ENCODE peak calls at places on chromosomes 13 and 19, in five cellular contexts. One of them, this sample, is unnamed.

GRCh38 chr19:47020132-47020805 is 632 bp downstream of the NPAS1 start:
- DNase-seq in cardiac fibroblast: no peak
- DNase-seq in body of pancreas: no peak
- DNase-seq in fibroblast of lung: no peak
- DNase-seq in breast epithelium: no peak
- DNase-seq in this sample: peak

GRCh38 chr19:38145627-38146026 is 78.4 kb downstream of the DPF1 start:
- DNase-seq in cardiac fibroblast: peak
- DNase-seq in body of pancreas: no peak
- DNase-seq in fibroblast of lung: no peak
- DNase-seq in breast epithelium: no peak
- DNase-seq in this sample: no peak

GRCh38 chr19:41801682-41802317 is 5.4 kb downstream of the CEACAM3 start:
- DNase-seq in cardiac fibroblast: no peak
- DNase-seq in body of pancreas: no peak
- DNase-seq in fibroblast of lung: no peak
- DNase-seq in breast epithelium: no peak
- DNase-seq in this sample: no peak

GRCh38 chr19:9863759-9864158 is 28.6 kb downstream of the PIN1 start:
- DNase-seq in cardiac fibroblast: no peak
- DNase-seq in body of pancreas: no peak
- DNase-seq in fibroblast of lung: no peak
- DNase-seq in breast epithelium: no peak
- DNase-seq in this sample: no peak

GRCh38 chr13:45119469-45119989 is 781 bp upstream of the GTF2F2 start:
- DNase-seq in cardiac fibroblast: peak
- DNase-seq in body of pancreas: no peak
- DNase-seq in fibroblast of lung: peak
- DNase-seq in breast epithelium: no peak
- DNase-seq in this sample: no peak

GRCh38 chr13:91389186-91389585 is 9.2 kb upstream of the GPC5 start:
- DNase-seq in cardiac fibroblast: no peak
- DNase-seq in body of pancreas: no peak
- DNase-seq in fibroblast of lung: peak
- DNase-seq in breast epithelium: no peak
- DNase-seq in this sample: no peak

GRCh38 chr13:51154029-51154555 is 43.0 kb upstream of the C13orf42 start:
- DNase-seq in cardiac fibroblast: peak
- DNase-seq in body of pancreas: no peak
- DNase-seq in fibroblast of lung: peak
- DNase-seq in breast epithelium: no peak
- DNase-seq in this sample: no peak

GRCh38 chr19:5150902-5151741 is 182.2 kb downstream of the KDM4B start:
- DNase-seq in cardiac fibroblast: no peak
- DNase-seq in body of pancreas: peak
- DNase-seq in fibroblast of lung: no peak
- DNase-seq in breast epithelium: no peak
- DNase-seq in this sample: peak

GRCh38 chr19:5553892-5554291 is 13.9 kb downstream of the TINCR start:
- DNase-seq in cardiac fibroblast: no peak
- DNase-seq in body of pancreas: no peak
- DNase-seq in fibroblast of lung: no peak
- DNase-seq in breast epithelium: no peak
- DNase-seq in this sample: no peak

GRCh38 chr13:106603568-106603967 is 35.6 kb upstream of the ARGLU1 start:
- DNase-seq in cardiac fibroblast: no peak
- DNase-seq in body of pancreas: no peak
- DNase-seq in fibroblast of lung: no peak
- DNase-seq in breast epithelium: no peak
- DNase-seq in this sample: no peak

GRCh38 chr13:97238432-97238831 is 16.3 kb downstream of the MBNL2 start:
- DNase-seq in cardiac fibroblast: no peak
- DNase-seq in body of pancreas: no peak
- DNase-seq in fibroblast of lung: no peak
- DNase-seq in breast epithelium: no peak
- DNase-seq in this sample: no peak

GRCh38 chr19:41967056-41967783 is 8.1 kb upstream of the RABAC1 start:
- DNase-seq in cardiac fibroblast: no peak
- DNase-seq in body of pancreas: no peak
- DNase-seq in fibroblast of lung: no peak
- DNase-seq in breast epithelium: no peak
- DNase-seq in this sample: no peak

GRCh38 chr19:11168568-11168967 is 13.0 kb upstream of the SPC24 start:
- DNase-seq in cardiac fibroblast: peak
- DNase-seq in body of pancreas: no peak
- DNase-seq in fibroblast of lung: peak
- DNase-seq in breast epithelium: no peak
- DNase-seq in this sample: no peak

GRCh38 chr13:98451676-98452105 is 125.2 kb downstream of the STK24 start:
- DNase-seq in cardiac fibroblast: peak
- DNase-seq in body of pancreas: peak
- DNase-seq in fibroblast of lung: peak
- DNase-seq in breast epithelium: no peak
- DNase-seq in this sample: no peak

GRCh38 chr19:46115396-46116109 is 8.9 kb downstream of the IGFL3 start:
- DNase-seq in cardiac fibroblast: peak
- DNase-seq in body of pancreas: peak
- DNase-seq in fibroblast of lung: peak
- DNase-seq in breast epithelium: peak
- DNase-seq in this sample: no peak

GRCh38 chr13:45615501-45616101 is at the start of gene ERICH6B:
- DNase-seq in cardiac fibroblast: peak
- DNase-seq in body of pancreas: no peak
- DNase-seq in fibroblast of lung: peak
- DNase-seq in breast epithelium: no peak
- DNase-seq in this sample: no peak

GRCh38 chr19:3977242-3978143 is 6.6 kb upstream of the DAPK3 start:
- DNase-seq in cardiac fibroblast: no peak
- DNase-seq in body of pancreas: peak
- DNase-seq in fibroblast of lung: no peak
- DNase-seq in breast epithelium: peak
- DNase-seq in this sample: no peak

GRCh38 chr13:99320693-99321481 is 13.7 kb upstream of the GPR183 start:
- DNase-seq in cardiac fibroblast: peak
- DNase-seq in body of pancreas: no peak
- DNase-seq in fibroblast of lung: peak
- DNase-seq in breast epithelium: no peak
- DNase-seq in this sample: no peak

GRCh38 chr13:88068975-88069374 is 397.8 kb downstream of the SLITRK5 start:
- DNase-seq in cardiac fibroblast: no peak
- DNase-seq in body of pancreas: no peak
- DNase-seq in fibroblast of lung: no peak
- DNase-seq in breast epithelium: no peak
- DNase-seq in this sample: no peak

GRCh38 chr19:31152906-31153305 is 196.3 kb downstream of the TSHZ3 start:
- DNase-seq in cardiac fibroblast: no peak
- DNase-seq in body of pancreas: no peak
- DNase-seq in fibroblast of lung: peak
- DNase-seq in breast epithelium: no peak
- DNase-seq in this sample: no peak

GRCh38 chr13:93226623-93227279 is at the start of gene GPC6:
- DNase-seq in cardiac fibroblast: peak
- DNase-seq in body of pancreas: no peak
- DNase-seq in fibroblast of lung: peak
- DNase-seq in breast epithelium: no peak
- DNase-seq in this sample: no peak

GRCh38 chr13:27667946-27668345 is 46.3 kb downstream of the POLR1D start:
- DNase-seq in cardiac fibroblast: peak
- DNase-seq in body of pancreas: no peak
- DNase-seq in fibroblast of lung: peak
- DNase-seq in breast epithelium: no peak
- DNase-seq in this sample: no peak

GRCh38 chr13:108494991-108495661 is 134.3 kb upstream of the MYO16 start:
- DNase-seq in cardiac fibroblast: peak
- DNase-seq in body of pancreas: no peak
- DNase-seq in fibroblast of lung: no peak
- DNase-seq in breast epithelium: no peak
- DNase-seq in this sample: no peak

GRCh38 chr19:15296353-15296752 is 36.0 kb downstream of the BRD4 start:
- DNase-seq in cardiac fibroblast: no peak
- DNase-seq in body of pancreas: no peak
- DNase-seq in fibroblast of lung: no peak
- DNase-seq in breast epithelium: no peak
- DNase-seq in this sample: no peak

GRCh38 chr19:31639306-31639705 is 290.1 kb upstream of the TSHZ3 start:
- DNase-seq in cardiac fibroblast: no peak
- DNase-seq in body of pancreas: no peak
- DNase-seq in fibroblast of lung: peak
- DNase-seq in breast epithelium: no peak
- DNase-seq in this sample: no peak

GRCh38 chr13:91397595-91397994 is 826 bp upstream of the GPC5 start:
- DNase-seq in cardiac fibroblast: no peak
- DNase-seq in body of pancreas: no peak
- DNase-seq in fibroblast of lung: no peak
- DNase-seq in breast epithelium: no peak
- DNase-seq in this sample: no peak

GRCh38 chr19:17872251-17873001 is 681 bp downstream of the SLC5A5 start:
- DNase-seq in cardiac fibroblast: no peak
- DNase-seq in body of pancreas: no peak
- DNase-seq in fibroblast of lung: no peak
- DNase-seq in breast epithelium: no peak
- DNase-seq in this sample: no peak

GRCh38 chr13:112968380-112968909 is 569 bp upstream of the MCF2L start:
- DNase-seq in cardiac fibroblast: no peak
- DNase-seq in body of pancreas: peak
- DNase-seq in fibroblast of lung: no peak
- DNase-seq in breast epithelium: peak
- DNase-seq in this sample: peak

GRCh38 chr13:44045179-44045562 is 165.5 kb downstream of the LACC1 start:
- DNase-seq in cardiac fibroblast: no peak
- DNase-seq in body of pancreas: peak
- DNase-seq in fibroblast of lung: no peak
- DNase-seq in breast epithelium: no peak
- DNase-seq in this sample: no peak

GRCh38 chr19:35846038-35846668 is 6.2 kb downstream of the NPHS1 start:
- DNase-seq in cardiac fibroblast: no peak
- DNase-seq in body of pancreas: peak
- DNase-seq in fibroblast of lung: no peak
- DNase-seq in breast epithelium: no peak
- DNase-seq in this sample: no peak
- H3K4me3 ChIP-seq in cardiac fibroblast: no peak
- H3K4me3 ChIP-seq in body of pancreas: no peak
- H3K4me3 ChIP-seq in fibroblast of lung: no peak
- H3K4me3 ChIP-seq in breast epithelium: no peak
- H3K4me3 ChIP-seq in this sample: peak

DNA sequence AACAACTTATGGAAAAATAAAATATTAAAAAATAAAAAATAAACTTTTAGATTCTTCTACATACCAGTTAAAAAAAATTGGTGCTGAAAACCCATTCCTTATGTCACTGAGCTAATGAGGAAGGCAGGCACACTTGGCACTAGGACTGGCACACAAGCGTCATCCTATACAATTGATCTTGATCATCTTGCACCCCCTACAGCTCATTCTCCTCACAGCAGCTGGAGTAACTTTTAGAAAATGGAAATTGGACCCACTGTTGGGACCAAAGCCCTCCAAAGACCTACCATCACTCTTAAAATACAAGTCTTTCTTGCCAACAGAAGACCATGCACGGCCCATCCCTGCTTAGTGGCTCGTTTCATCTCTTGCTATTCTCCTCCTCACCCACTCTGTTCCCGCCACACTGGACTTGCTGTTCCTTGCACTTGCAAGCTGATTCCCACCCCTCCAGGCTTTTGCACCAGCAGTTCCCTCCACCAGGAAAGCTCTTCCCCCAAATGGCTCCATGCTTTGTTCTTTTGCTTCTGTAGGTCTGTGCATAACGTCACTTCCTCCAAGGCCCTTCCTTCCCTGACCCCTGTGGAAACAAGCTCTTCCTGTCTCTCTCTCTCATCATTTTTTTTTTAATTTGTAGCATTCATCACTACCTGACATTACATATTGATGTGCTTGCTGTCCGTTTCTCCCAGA is 11.6 kb downstream of the CTU1 start:
- DNase-seq in cardiac fibroblast: peak
- DNase-seq in body of pancreas: no peak
- DNase-seq in fibroblast of lung: no peak
- DNase-seq in breast epithelium: no peak
- DNase-seq in this sample: no peak
- TF ChIP-seq CTCF in cardiac fibroblast: no peak
- TF ChIP-seq CTCF in body of pancreas: no peak
- TF ChIP-seq CTCF in fibroblast of lung: peak
- TF ChIP-seq CTCF in breast epithelium: no peak
- TF ChIP-seq CTCF in this sample: no peak

GRCh38 chr19:49214701-49215100 is 57.1 kb downstream of the TRPM4 start:
- DNase-seq in cardiac fibroblast: no peak
- DNase-seq in body of pancreas: no peak
- DNase-seq in fibroblast of lung: no peak
- DNase-seq in breast epithelium: no peak
- DNase-seq in this sample: no peak

GRCh38 chr19:49213791-49214190 is 56.2 kb downstream of the TRPM4 start:
- DNase-seq in cardiac fibroblast: no peak
- DNase-seq in body of pancreas: no peak
- DNase-seq in fibroblast of lung: no peak
- DNase-seq in breast epithelium: no peak
- DNase-seq in this sample: no peak

GRCh38 chr19:49210108-49210900 is 52.7 kb downstream of the TRPM4 start:
- DNase-seq in cardiac fibroblast: peak
- DNase-seq in body of pancreas: peak
- DNase-seq in fibroblast of lung: no peak
- DNase-seq in breast epithelium: no peak
- DNase-seq in this sample: no peak

GRCh38 chr19:49212302-49212701 is 54.7 kb downstream of the TRPM4 start:
- DNase-seq in cardiac fibroblast: peak
- DNase-seq in body of pancreas: peak
- DNase-seq in fibroblast of lung: no peak
- DNase-seq in breast epithelium: no peak
- DNase-seq in this sample: no peak

GRCh38 chr19:49210901-49211451 is 53.4 kb downstream of the TRPM4 start:
- DNase-seq in cardiac fibroblast: no peak
- DNase-seq in body of pancreas: no peak
- DNase-seq in fibroblast of lung: no peak
- DNase-seq in breast epithelium: no peak
- DNase-seq in this sample: no peak
- H3K4me3 ChIP-seq in cardiac fibroblast: no peak
- H3K4me3 ChIP-seq in body of pancreas: no peak
- H3K4me3 ChIP-seq in fibroblast of lung: no peak
- H3K4me3 ChIP-seq in breast epithelium: no peak
- H3K4me3 ChIP-seq in this sample: no peak

GRCh38 chr19:29668746-29669609 is 3.7 kb downstream of the PLEKHF1 start:
- DNase-seq in cardiac fibroblast: no peak
- DNase-seq in body of pancreas: no peak
- DNase-seq in fibroblast of lung: no peak
- DNase-seq in breast epithelium: no peak
- DNase-seq in this sample: no peak
- TF ChIP-seq CTCF in cardiac fibroblast: peak
- TF ChIP-seq CTCF in body of pancreas: no peak
- TF ChIP-seq CTCF in fibroblast of lung: peak
- TF ChIP-seq CTCF in breast epithelium: no peak
- TF ChIP-seq CTCF in this sample: no peak

GRCh38 chr19:12194827-12195500 is 32.1 kb downstream of the ZNF136 start:
- DNase-seq in cardiac fibroblast: peak
- DNase-seq in body of pancreas: peak
- DNase-seq in fibroblast of lung: peak
- DNase-seq in breast epithelium: peak
- DNase-seq in this sample: peak
- H3K4me3 ChIP-seq in cardiac fibroblast: peak
- H3K4me3 ChIP-seq in body of pancreas: peak
- H3K4me3 ChIP-seq in fibroblast of lung: peak
- H3K4me3 ChIP-seq in breast epithelium: peak
- H3K4me3 ChIP-seq in this sample: peak

This sample was measured in RWPE2.